ENCODE peak calls at places on chromosome 14, in seven cellular contexts. Q is NB4; X is psoas muscle; U is body of pancreas; L is CD8-positive, alpha-beta T cell; H is BE2C; Y is fibroblast of lung. N is an unnamed sample.

GRCh38 chr14:101151930-101152310 is 248.4 kb upstream of the RTL1 start:
- DNase-seq in H (no peak), X (no peak), U (no peak), Y (no peak), L (no peak), Q (no peak), N (no peak)

GRCh38 chr14:77965919-77966435 is 166.1 kb downstream of the ADCK1 start:
- DNase-seq in Y (peak), H (peak), Q (peak), L (no peak), X (no peak), U (peak), N (peak)

GRCh38 chr14:87170179-87170578 is 822.8 kb downstream of the GALC start:
- DNase-seq in U (no peak), Y (no peak), Q (no peak), X (no peak), H (no peak), L (no peak), N (no peak)

GRCh38 chr14:21671371-21671770 is 2.2 kb downstream of the OR4E1 start:
- DNase-seq in U (no peak), X (no peak), Q (no peak), H (no peak), Y (no peak), L (no peak), N (no peak)

GRCh38 chr14:94686511-94687160 is 74.4 kb downstream of the SERPINA3 start:
- DNase-seq in Y (no peak), H (no peak), Q (no peak), L (no peak), U (no peak), X (no peak), N (no peak)

GRCh38 chr14:75295061-75295461 is 16.4 kb downstream of the FOS start:
- DNase-seq in U (peak), L (no peak), Y (peak), Q (peak), H (peak), X (peak), N (peak)

GRCh38 chr14:32698831-32699230 is 239.8 kb upstream of the NPAS3 start:
- DNase-seq in Y (no peak), X (no peak), H (no peak), Q (no peak), U (no peak), L (no peak), N (peak)

GRCh38 chr14:70315942-70316341 is 43.5 kb downstream of the COX16 start:
- DNase-seq in L (no peak), X (no peak), H (no peak), U (no peak), Y (no peak), Q (no peak), N (no peak)

GRCh38 chr14:95953111-95953724 is 76.6 kb downstream of the TUNAR start:
- DNase-seq in X (no peak), U (no peak), Y (no peak), L (no peak), H (no peak), Q (peak), N (peak)

GRCh38 chr14:104434214-104435076 is 145.1 kb upstream of the C14orf180 start:
- DNase-seq in Y (no peak), U (no peak), X (no peak), H (no peak), Q (no peak), L (no peak), N (no peak)

GRCh38 chr14:36022765-36023415 is 153.6 kb downstream of the PTCSC3 start:
- DNase-seq in Q (no peak), X (no peak), L (no peak), U (no peak), H (no peak), Y (no peak), N (no peak)

GRCh38 chr14:94355191-94355794 is 32.2 kb upstream of the SERPINA6 start:
- DNase-seq in H (no peak), X (peak), L (no peak), Y (peak), Q (no peak), U (peak), N (peak)

GRCh38 chr14:51283402-51283825 is 43.4 kb downstream of the TMX1 start:
- DNase-seq in H (peak), U (no peak), X (no peak), Q (peak), L (no peak), Y (peak), N (peak)

GRCh38 chr14:69582207-69582606 is 7.5 kb upstream of the CCDC177 start:
- DNase-seq in H (no peak), Q (no peak), Y (peak), L (no peak), X (no peak), U (no peak), N (no peak)

GRCh38 chr14:103719766-103720165 is 4.2 kb downstream of the ZFYVE21 start:
- DNase-seq in Y (no peak), H (no peak), U (no peak), X (no peak), L (no peak), Q (no peak), N (no peak)

GRCh38 chr14:96119947-96120346 is 80.8 kb downstream of the C14orf132 start:
- DNase-seq in Y (peak), U (no peak), L (no peak), X (no peak), Q (no peak), H (no peak), N (peak)

GRCh38 chr14:77580964-77581505 is 35.4 kb downstream of the SPTLC2 start:
- DNase-seq in L (no peak), Q (no peak), X (no peak), H (no peak), Y (peak), U (no peak), N (peak)

GRCh38 chr14:61355892-61356325 is 34.5 kb downstream of the PRKCH start:
- DNase-seq in Q (peak), X (peak), H (no peak), U (peak), L (no peak), Y (peak), N (peak)

GRCh38 chr14:54488318-54488645 is 498 bp downstream of the GMFB start:
- DNase-seq in X (no peak), L (no peak), H (no peak), U (no peak), Y (no peak), Q (no peak), N (no peak)

GRCh38 chr14:54503476-54503875 is 6.2 kb upstream of the CGRRF1 start:
- DNase-seq in H (no peak), U (no peak), L (no peak), Y (peak), Q (peak), X (no peak), N (peak)

GRCh38 chr14:79293482-79293881 is 917.8 kb downstream of the DIO2 start:
- DNase-seq in Y (no peak), U (no peak), X (no peak), L (no peak), Q (no peak), H (no peak), N (no peak)

GRCh38 chr14:69300601-69301221 is 40.8 kb downstream of the GALNT16 start:
- DNase-seq in Q (no peak), Y (no peak), X (no peak), U (no peak), L (no peak), H (no peak), N (no peak)

DNA sequence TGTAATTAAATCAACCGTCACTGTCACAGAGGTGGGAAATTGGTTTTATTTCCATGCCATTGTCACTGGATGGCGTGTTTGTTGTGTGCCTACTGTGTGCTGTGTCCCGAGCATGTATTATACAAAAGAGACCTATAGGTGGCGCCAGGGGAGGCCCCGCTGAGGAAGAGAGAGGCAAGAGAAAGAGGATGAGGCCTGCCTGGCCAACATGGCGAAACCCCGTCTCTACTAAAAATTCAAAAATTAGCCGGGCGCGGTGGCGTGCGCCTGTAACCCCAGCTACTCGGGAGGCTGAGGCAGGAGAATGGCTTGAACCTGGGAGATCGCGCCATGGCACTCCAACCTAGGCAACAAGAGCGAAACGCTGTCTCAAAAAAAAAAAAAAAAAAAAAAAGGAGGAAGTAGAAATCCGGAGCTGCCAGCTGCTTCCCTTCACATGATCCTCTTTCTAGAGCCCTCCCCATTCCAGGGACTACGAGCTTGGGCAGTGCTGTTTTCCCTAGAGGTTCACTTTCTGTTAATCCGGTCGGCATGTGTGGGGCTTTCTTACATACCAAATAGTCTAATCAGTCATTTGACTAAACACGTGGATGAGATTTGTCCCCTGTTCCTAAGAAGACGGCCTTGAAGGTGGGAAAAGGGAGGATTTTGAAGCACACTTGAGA is 6.4 kb upstream of the CCDC175 start:
- DNase-seq in L (no peak), Q (peak), H (no peak), X (no peak), Y (no peak), U (no peak), N (no peak)
- TF ChIP-seq CTCF in L (no peak), Q (peak), H (peak), X (no peak), Y (no peak), U (no peak), N (no peak)

GRCh38 chr14:59274991-59275391 is 86.5 kb downstream of the DAAM1 start:
- DNase-seq in X (no peak), Q (peak), Y (no peak), H (no peak), U (peak), L (no peak), N (no peak)
- H3K4me3 ChIP-seq in X (no peak), Q (no peak), Y (no peak), H (no peak), U (no peak), L (no peak), N (no peak)

GRCh38 chr14:55805250-55805649 is 225.2 kb downstream of the KTN1 start:
- DNase-seq in X (no peak), U (peak), L (no peak), H (no peak), Q (no peak), Y (no peak), N (no peak)

GRCh38 chr14:55801121-55801520 is 221.1 kb downstream of the KTN1 start:
- DNase-seq in Y (no peak), X (no peak), U (no peak), H (no peak), L (no peak), Q (no peak), N (no peak)

GRCh38 chr14:55804198-55804553 is 224.2 kb downstream of the KTN1 start:
- DNase-seq in X (no peak), Q (no peak), H (no peak), U (peak), Y (no peak), L (no peak), N (no peak)

GRCh38 chr14:55803506-55804197 is 223.6 kb downstream of the KTN1 start:
- DNase-seq in U (no peak), Y (no peak), H (no peak), Q (no peak), L (no peak), X (no peak), N (peak)

DNA sequence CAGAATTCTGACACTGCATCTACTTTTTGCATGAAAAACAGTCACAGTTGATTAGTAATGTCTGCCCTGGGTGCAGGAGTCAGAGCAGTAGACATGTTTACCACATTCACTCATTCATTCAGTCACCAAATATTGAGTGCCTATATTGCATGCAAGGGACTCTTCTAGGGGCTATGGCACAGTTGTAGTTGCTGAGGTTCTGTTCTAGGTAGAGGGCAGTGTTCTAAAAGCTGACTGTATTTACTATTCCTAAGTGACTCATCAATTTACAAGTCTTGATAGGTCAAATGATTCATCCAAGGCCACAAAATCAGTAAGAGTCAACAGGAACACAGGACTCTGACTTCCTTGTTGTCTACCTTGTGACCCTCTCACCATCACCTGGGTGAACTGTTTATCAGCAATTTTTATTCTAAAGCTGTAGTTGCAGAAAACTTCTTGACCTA is 223.0 kb downstream of the KTN1 start:
- DNase-seq in Y (peak), H (no peak), L (no peak), X (no peak), U (no peak), Q (peak), N (peak)
- TF ChIP-seq CTCF in Y (no peak), H (no peak), L (no peak), X (no peak), U (no peak), Q (no peak), N (peak)

GRCh38 chr14:71566276-71566675 is 366.0 kb upstream of the RGS6 start:
- DNase-seq in U (no peak), X (no peak), H (no peak), Q (no peak), L (no peak), Y (no peak), N (no peak)
- H3K4me3 ChIP-seq in U (no peak), X (no peak), H (no peak), Q (no peak), L (no peak), Y (no peak), N (no peak)

DNA sequence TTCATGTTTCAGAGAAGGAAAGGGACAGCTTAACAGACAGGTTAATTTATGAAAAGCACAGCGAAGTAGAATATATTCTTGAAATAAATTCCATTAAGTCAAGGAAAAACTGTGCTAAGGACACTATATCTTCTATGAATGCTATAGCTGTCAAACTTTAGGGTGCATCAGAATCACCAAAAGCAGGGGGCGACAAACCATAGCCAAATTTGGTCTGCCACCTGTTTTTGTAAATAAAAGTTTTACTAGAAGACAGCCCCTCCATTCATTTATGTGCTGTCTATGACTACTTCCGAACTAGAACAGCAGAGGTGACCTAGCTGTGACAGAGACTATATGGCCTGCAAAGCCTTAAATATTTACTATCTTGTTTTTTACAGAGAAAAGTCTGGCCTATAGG is 25.9 kb downstream of the PPP4R3A start:
- DNase-seq in H (no peak), L (no peak), Q (no peak), X (no peak), Y (no peak), U (no peak), N (no peak)
- TF ChIP-seq CTCF in H (peak), L (peak), Q (no peak), X (no peak), Y (no peak), U (no peak), N (peak)

GRCh38 chr14:20630340-20631022 is 11.0 kb downstream of the OR6S1 start:
- DNase-seq in U (peak), H (peak), L (no peak), X (no peak), Y (peak), Q (peak), N (peak)

GRCh38 chr14:20631023-20631820 is 10.3 kb downstream of the OR6S1 start:
- DNase-seq in H (peak), Y (peak), L (no peak), U (peak), X (no peak), Q (peak), N (peak)

GRCh38 chr14:20626274-20626673 is 15.2 kb downstream of the OR6S1 start:
- DNase-seq in X (no peak), L (no peak), H (no peak), U (no peak), Y (no peak), Q (no peak), N (no peak)

GRCh38 chr14:20627337-20628032 is 14.0 kb downstream of the OR6S1 start:
- DNase-seq in X (no peak), U (no peak), L (no peak), Y (no peak), H (no peak), Q (no peak), N (peak)

DNA sequence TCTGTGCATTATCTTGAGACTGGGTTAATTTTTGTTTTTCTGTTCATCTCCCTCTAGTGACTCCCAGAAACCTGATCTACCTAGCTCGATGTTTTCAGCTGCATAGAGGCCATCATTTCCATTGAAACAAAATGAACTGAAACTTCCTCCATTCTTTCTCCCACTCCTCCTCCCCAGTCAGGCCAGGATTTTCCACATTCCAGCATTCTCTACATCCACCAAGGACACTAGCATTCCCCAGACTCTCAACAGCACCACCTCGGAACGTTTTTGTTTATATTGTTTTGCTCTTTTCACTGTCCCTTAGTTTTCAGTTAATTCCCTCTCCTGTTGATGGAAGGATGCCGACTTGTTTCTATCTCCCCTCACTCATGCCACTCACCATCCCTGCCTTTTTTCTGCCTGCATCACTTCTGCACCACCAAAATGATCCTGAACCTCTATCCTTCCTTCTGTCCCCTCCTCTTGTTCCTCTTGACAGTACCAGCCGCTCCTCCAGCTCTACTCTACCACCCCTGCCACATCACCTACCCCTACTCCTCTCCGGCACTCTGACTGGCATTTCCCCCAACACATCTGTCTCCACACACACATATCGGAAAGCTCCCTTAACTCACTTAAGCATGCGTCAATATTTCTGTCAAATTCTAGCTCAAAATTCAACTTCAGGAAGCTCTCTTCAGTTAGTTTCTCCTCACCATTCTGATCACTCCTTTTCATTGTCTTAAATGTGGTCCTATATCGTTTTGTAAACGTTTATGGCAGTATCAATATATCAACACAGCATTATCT is 13.2 kb downstream of the OR6S1 start:
- DNase-seq in Y (no peak), X (no peak), Q (no peak), U (no peak), L (no peak), H (no peak), N (no peak)
- H3K4me3 ChIP-seq in Y (no peak), X (no peak), Q (no peak), U (no peak), L (no peak), H (no peak), N (no peak)

GRCh38 chr14:97578982-97579381 is 781.8 kb downstream of the VRK1 start:
- DNase-seq in Q (no peak), X (no peak), H (no peak), U (no peak), L (no peak), Y (no peak), N (no peak)

GRCh38 chr14:97580923-97581495 is 783.8 kb downstream of the VRK1 start:
- DNase-seq in Y (no peak), L (no peak), X (no peak), Q (peak), H (no peak), U (no peak), N (no peak)

DNA sequence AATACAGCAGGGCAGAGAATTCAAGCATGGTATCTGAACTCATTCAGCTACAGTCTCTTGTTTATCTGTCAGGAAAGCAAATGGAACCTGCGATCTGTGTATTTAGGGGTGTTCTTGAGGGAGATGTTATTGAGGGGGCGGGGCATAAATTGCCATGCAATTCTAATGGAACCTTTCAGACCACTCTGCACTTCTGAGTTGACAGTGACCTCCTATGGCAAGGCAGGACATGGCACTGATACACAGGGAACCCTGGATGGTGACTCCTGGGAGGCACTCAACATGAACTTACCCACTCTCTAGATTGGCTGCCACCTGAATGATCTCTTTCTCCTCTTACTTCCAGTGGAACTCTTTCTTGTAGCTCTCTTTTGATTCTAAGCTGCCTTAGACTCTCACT is 787.3 kb downstream of the VRK1 start:
- DNase-seq in Y (no peak), H (no peak), Q (no peak), L (no peak), U (no peak), X (no peak), N (no peak)
- TF ChIP-seq CTCF in Y (no peak), H (no peak), Q (no peak), L (no peak), U (no peak), X (no peak), N (no peak)

DNA sequence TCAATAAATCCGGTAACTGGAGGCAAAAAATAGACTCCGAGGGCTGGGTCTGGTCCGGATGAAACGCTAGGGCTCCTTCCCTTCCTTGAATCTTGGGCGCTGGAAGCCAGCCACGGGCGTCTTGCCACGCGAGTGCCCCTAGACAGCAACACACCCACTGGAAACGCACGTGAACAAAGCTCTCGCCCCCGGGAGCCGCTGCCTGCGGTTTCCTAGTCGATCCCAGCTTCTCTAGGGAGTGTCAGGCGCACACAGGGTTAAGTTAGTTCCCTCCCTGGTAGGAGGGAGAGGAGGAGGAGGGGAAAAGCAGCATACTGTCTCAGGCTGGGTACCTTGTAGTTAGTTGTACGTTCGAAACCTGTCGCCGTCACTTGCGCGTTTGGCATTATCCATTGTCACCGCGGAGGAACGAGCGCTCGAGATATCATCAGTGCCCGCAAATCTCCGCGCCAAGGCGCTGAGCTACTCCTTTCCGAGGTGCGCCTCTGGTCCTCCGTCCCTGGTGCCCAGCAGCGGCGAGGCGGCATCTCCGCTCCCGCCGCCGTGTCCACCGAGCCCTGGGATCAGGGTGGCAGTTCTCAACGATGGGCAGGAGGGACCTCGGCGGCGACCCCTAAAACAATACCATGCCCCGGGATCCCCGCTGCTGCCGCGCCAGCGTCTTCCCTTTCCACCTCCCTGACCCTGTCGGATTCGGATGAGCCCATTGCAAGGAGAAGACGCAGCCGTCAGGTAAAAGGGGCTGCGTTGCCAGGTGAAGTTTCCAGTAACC is at the start of gene FLRT2:
- DNase-seq in H (no peak), L (no peak), X (peak), Y (peak), U (peak), Q (no peak), N (peak)
- H3K4me3 ChIP-seq in H (no peak), L (no peak), X (peak), Y (peak), U (peak), Q (no peak), N (peak)

GRCh38 chr14:85702191-85702590 is 172.2 kb downstream of the FLRT2 start:
- DNase-seq in X (no peak), L (no peak), H (no peak), Q (no peak), U (no peak), Y (peak), N (no peak)
- TF ChIP-seq CTCF in X (no peak), L (no peak), H (no peak), Q (no peak), U (no peak), Y (no peak), N (no peak)